ENCODE peak calls at places on chromosomes 3 and 15, in four cellular contexts. O, H, V and Q are unnamed samples.

GRCh38 chr3:52372822-52373504 is 56.8 kb downstream of the DNAH1 start:
- DNase-seq in O (no peak), H (no peak), V (peak), Q (no peak)

GRCh38 chr15:76972420-76973361 is 22.2 kb upstream of the PSTPIP1 start:
- DNase-seq in O (peak), H (no peak), V (no peak), Q (no peak)

GRCh38 chr3:195548046-195548445 is 4.9 kb upstream of the PPP1R2 start:
- DNase-seq in O (no peak), H (no peak), V (no peak), Q (no peak)

GRCh38 chr3:189305412-189305811 is 133.6 kb downstream of the TPRG1 start:
- DNase-seq in O (no peak), H (no peak), V (no peak), Q (no peak)

GRCh38 chr3:168095611-168096209 is at the start of gene GOLIM4:
- DNase-seq in O (peak), H (peak), V (peak), Q (peak)

GRCh38 chr15:71469393-71469792 is 341.0 kb upstream of the NR2E3 start:
- DNase-seq in O (peak), H (no peak), V (no peak), Q (no peak)

GRCh38 chr3:156594229-156594683 is 39.3 kb upstream of the SSR3 start:
- DNase-seq in O (no peak), H (no peak), V (no peak), Q (no peak)

GRCh38 chr15:74007820-74008371 is 13.4 kb downstream of the PML start:
- DNase-seq in O (no peak), H (no peak), V (no peak), Q (no peak)

GRCh38 chr15:31089361-31090047 is 12.0 kb downstream of the TRPM1 start:
- DNase-seq in O (no peak), H (no peak), V (no peak), Q (no peak)

GRCh38 chr3:124838963-124839362 is 48.2 kb downstream of the ITGB5 start:
- DNase-seq in O (no peak), H (no peak), V (no peak), Q (no peak)

GRCh38 chr15:99424978-99425665 is 140.7 kb upstream of the MEF2A start:
- DNase-seq in O (peak), H (no peak), V (no peak), Q (no peak)

GRCh38 chr15:92655178-92655995 is at the start of gene FAM174B:
- DNase-seq in O (no peak), H (no peak), V (no peak), Q (no peak)

GRCh38 chr3:123914829-123915228 is 30.7 kb upstream of the MYLK start:
- DNase-seq in O (no peak), H (no peak), V (no peak), Q (no peak)

GRCh38 chr3:87069963-87070362 is 79.0 kb upstream of the VGLL3 start:
- DNase-seq in O (no peak), H (no peak), V (no peak), Q (no peak)

GRCh38 chr15:90087454-90088154 is 14.7 kb downstream of the IDH2 start:
- DNase-seq in O (peak), H (no peak), V (peak), Q (no peak)

GRCh38 chr3:17590465-17590864 is 152.0 kb downstream of the TBC1D5 start:
- DNase-seq in O (no peak), H (no peak), V (no peak), Q (no peak)

GRCh38 chr3:192186508-192186907 is 540.8 kb downstream of the FGF12 start:
- DNase-seq in O (no peak), H (no peak), V (no peak), Q (no peak)

GRCh38 chr3:42665050-42665878 is 11.8 kb downstream of the ZBTB47 start:
- DNase-seq in O (no peak), H (no peak), V (no peak), Q (no peak)

GRCh38 chr3:75341324-75342067 is 322.6 kb upstream of the FRG2C start:
- DNase-seq in O (no peak), H (peak), V (no peak), Q (no peak)

GRCh38 chr3:139455855-139456254 is 20.5 kb downstream of the RBP2 start:
- DNase-seq in O (no peak), H (no peak), V (no peak), Q (no peak)

GRCh38 chr15:90082140-90082713 is 20.0 kb downstream of the IDH2 start:
- DNase-seq in O (no peak), H (no peak), V (no peak), Q (no peak)

GRCh38 chr3:10408680-10409079 is 87.8 kb upstream of the SEC13 start:
- DNase-seq in O (peak), H (no peak), V (no peak), Q (no peak)

GRCh38 chr3:149004622-149005021 is 13.3 kb downstream of the GYG1 start:
- DNase-seq in O (peak), H (no peak), V (no peak), Q (no peak)

GRCh38 chr3:74413547-74414241 is 200.8 kb downstream of the CNTN3 start:
- DNase-seq in O (no peak), H (no peak), V (no peak), Q (no peak)

GRCh38 chr15:88908123-88908522 is 5.1 kb downstream of the MFGE8 start:
- DNase-seq in O (no peak), H (no peak), V (no peak), Q (no peak)

GRCh38 chr3:126261037-126261436 is 80.7 kb upstream of the ALDH1L1 start:
- DNase-seq in O (peak), H (no peak), V (peak), Q (no peak)

GRCh38 chr3:71865727-71866126 is 80.8 kb upstream of the PROK2 start:
- DNase-seq in O (no peak), H (no peak), V (no peak), Q (no peak)

GRCh38 chr15:42012241-42012640 is 8.6 kb downstream of the PLA2G4E start:
- DNase-seq in O (no peak), H (no peak), V (no peak), Q (no peak)

GRCh38 chr3:1616715-1617114 is 482.0 kb upstream of the CNTN4 start:
- DNase-seq in O (no peak), H (no peak), V (no peak), Q (no peak)

GRCh38 chr3:189056612-189057352 is 115.0 kb upstream of the TPRG1 start:
- DNase-seq in O (no peak), H (no peak), V (no peak), Q (no peak)

GRCh38 chr15:80989110-80989517 is 505 bp downstream of the MESD start:
- DNase-seq in O (no peak), H (no peak), V (peak), Q (no peak)

GRCh38 chr15:94576889-94577533 is 345.6 kb downstream of the MCTP2 start:
- DNase-seq in O (no peak), H (peak), V (peak), Q (no peak)

GRCh38 chr3:115052906-115053305 is 94.2 kb downstream of the ZBTB20 start:
- DNase-seq in O (no peak), H (no peak), V (no peak), Q (no peak)

GRCh38 chr15:96851613-96852012 is 521.1 kb downstream of the NR2F2 start:
- DNase-seq in O (peak), H (no peak), V (no peak), Q (no peak)

GRCh38 chr15:90004671-90005070 is 3.5 kb downstream of the ZNF710 start:
- DNase-seq in O (peak), H (no peak), V (no peak), Q (no peak)

GRCh38 chr3:73766599-73767378 is 142.0 kb upstream of the PDZRN3 start:
- DNase-seq in O (peak), H (no peak), V (no peak), Q (no peak)

GRCh38 chr3:120524171-120524923 is 71.8 kb upstream of the NDUFB4 start:
- DNase-seq in O (peak), H (no peak), V (no peak), Q (no peak)
- TF ChIP-seq CHD1 in O (no peak), H (no peak), V (no peak), Q (no peak)

GRCh38 chr3:127427169-127427655 is 139.4 kb upstream of the PRR20G start:
- DNase-seq in O (no peak), H (no peak), V (no peak), Q (no peak)
- TF ChIP-seq CHD1 in O (no peak), H (no peak), V (no peak), Q (no peak)

DNA sequence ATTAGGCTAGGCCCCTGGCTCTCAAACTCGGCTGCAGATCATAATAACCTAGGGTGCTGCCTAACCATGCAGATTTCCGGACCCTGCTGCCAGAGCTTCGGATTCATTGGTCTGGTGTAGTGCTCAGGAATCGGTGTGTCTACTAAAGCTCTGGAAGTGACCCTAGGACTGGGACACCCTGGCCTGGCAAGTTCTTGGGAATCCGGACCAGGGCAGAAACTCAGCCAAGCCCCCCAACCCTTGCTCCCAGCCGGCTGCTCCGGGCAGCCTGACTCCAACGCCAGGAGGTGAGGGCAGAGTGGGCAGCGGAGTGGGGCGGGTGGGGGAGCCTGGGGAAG is 23.0 kb downstream of the IGDCC3 start:
- DNase-seq in O (no peak), H (no peak), V (no peak), Q (no peak)
- TF ChIP-seq CHD1 in O (no peak), H (no peak), V (no peak), Q (no peak)

DNA sequence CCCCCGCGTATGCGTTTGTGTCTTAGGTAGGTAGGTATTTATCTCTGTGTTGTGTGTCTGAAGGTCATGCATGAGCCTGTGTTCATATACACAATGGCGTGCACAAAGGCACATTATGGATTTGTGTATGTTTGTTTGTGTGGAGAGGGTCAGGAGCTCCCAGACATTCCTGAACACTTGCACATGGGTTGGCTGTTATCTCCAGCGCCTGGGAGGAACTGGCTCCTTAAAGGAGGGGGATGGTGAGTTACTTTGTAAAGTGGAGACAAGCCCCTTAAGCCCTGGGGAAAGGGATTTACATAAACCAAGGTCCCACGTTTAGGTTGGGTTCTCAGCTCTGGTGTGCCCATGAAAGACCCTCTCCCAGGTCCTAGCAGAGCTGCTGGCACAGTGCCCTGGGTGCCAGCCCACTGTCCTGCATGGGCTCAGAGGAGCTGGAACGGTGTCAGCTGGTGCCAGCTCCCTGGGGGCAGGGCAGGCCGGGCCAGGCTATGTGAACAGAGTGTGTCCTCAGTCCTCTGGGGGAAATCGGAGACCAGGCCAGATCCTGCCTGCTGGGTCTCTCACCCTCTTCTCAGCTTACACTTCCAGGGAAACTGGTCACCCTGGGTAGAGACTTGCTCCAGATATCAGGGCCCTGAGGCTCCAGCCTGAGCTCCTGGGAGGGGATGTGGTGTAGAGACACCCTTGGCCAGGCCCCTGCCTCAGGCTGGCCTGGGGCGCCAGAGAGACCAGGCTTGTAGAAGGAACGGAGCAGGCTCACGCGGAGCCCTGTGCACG is 25.1 kb downstream of the SNX33 start:
- DNase-seq in O (peak), H (no peak), V (no peak), Q (no peak)
- TF ChIP-seq CHD1 in O (no peak), H (no peak), V (no peak), Q (no peak)